ENCODE peak calls at places on chromosomes 6 and 20, in nine cellular contexts. One of them, this sample, is unnamed. For H3K4me1, the result is how much of the 10 kb centered on the place peaks cover.

GRCh38 chr20:41697861-41698559 is 79.8 kb upstream of the CHD6 start:
- DNase-seq in body of pancreas: no peak
- DNase-seq in Peyer's patch: peak
- DNase-seq in transverse colon: no peak
- DNase-seq in stomach: no peak
- DNase-seq in A549: no peak
- DNase-seq in heart left ventricle: no peak
- DNase-seq in breast epithelium: no peak
- DNase-seq in prostate gland: no peak
- DNase-seq in this sample: no peak

GRCh38 chr20:8372819-8373218 is 240.8 kb downstream of the PLCB1 start:
- DNase-seq in stomach: no peak
- DNase-seq in prostate gland: no peak
- DNase-seq in heart left ventricle: no peak
- DNase-seq in Peyer's patch: no peak
- DNase-seq in transverse colon: no peak
- DNase-seq in breast epithelium: no peak
- DNase-seq in body of pancreas: no peak
- DNase-seq in A549: no peak
- DNase-seq in this sample: no peak

GRCh38 chr20:12824353-12824752 is 184.4 kb upstream of the SPTLC3 start:
- DNase-seq in stomach: no peak
- DNase-seq in heart left ventricle: no peak
- DNase-seq in prostate gland: no peak
- DNase-seq in body of pancreas: no peak
- DNase-seq in breast epithelium: no peak
- DNase-seq in Peyer's patch: no peak
- DNase-seq in A549: no peak
- DNase-seq in transverse colon: no peak
- DNase-seq in this sample: no peak

GRCh38 chr6:4970739-4971395 is 33.0 kb downstream of the RPP40 start:
- DNase-seq in Peyer's patch: no peak
- DNase-seq in stomach: no peak
- DNase-seq in breast epithelium: no peak
- DNase-seq in A549: no peak
- DNase-seq in body of pancreas: no peak
- DNase-seq in heart left ventricle: no peak
- DNase-seq in prostate gland: no peak
- DNase-seq in transverse colon: no peak
- DNase-seq in this sample: no peak

GRCh38 chr6:168815229-168815628 is 374.2 kb downstream of the SMOC2 start:
- DNase-seq in breast epithelium: no peak
- DNase-seq in stomach: no peak
- DNase-seq in Peyer's patch: no peak
- DNase-seq in heart left ventricle: no peak
- DNase-seq in body of pancreas: no peak
- DNase-seq in prostate gland: no peak
- DNase-seq in transverse colon: no peak
- DNase-seq in A549: no peak
- DNase-seq in this sample: no peak

GRCh38 chr6:149895702-149896310 is 2.1 kb downstream of the RAET1E start:
- DNase-seq in transverse colon: no peak
- DNase-seq in body of pancreas: peak
- DNase-seq in heart left ventricle: peak
- DNase-seq in prostate gland: peak
- DNase-seq in A549: peak
- DNase-seq in breast epithelium: no peak
- DNase-seq in Peyer's patch: no peak
- DNase-seq in stomach: no peak
- DNase-seq in this sample: peak

GRCh38 chr6:1390805-1391511 is 1.6 kb downstream of the FOXF2 start:
- DNase-seq in Peyer's patch: no peak
- DNase-seq in body of pancreas: no peak
- DNase-seq in prostate gland: no peak
- DNase-seq in transverse colon: no peak
- DNase-seq in heart left ventricle: no peak
- DNase-seq in stomach: no peak
- DNase-seq in breast epithelium: no peak
- DNase-seq in A549: no peak
- DNase-seq in this sample: no peak

GRCh38 chr20:3239867-3240775 is 1.1 kb upstream of the SLC4A11 start:
- DNase-seq in Peyer's patch: no peak
- DNase-seq in breast epithelium: no peak
- DNase-seq in body of pancreas: no peak
- DNase-seq in stomach: no peak
- DNase-seq in prostate gland: no peak
- DNase-seq in A549: no peak
- DNase-seq in transverse colon: no peak
- DNase-seq in heart left ventricle: no peak
- DNase-seq in this sample: no peak

GRCh38 chr20:50725722-50726000 is 5.7 kb upstream of the PARD6B start:
- DNase-seq in Peyer's patch: no peak
- DNase-seq in A549: no peak
- DNase-seq in body of pancreas: no peak
- DNase-seq in heart left ventricle: no peak
- DNase-seq in transverse colon: no peak
- DNase-seq in stomach: no peak
- DNase-seq in breast epithelium: no peak
- DNase-seq in prostate gland: no peak
- DNase-seq in this sample: no peak

GRCh38 chr20:36415475-36416002 is 109.4 kb downstream of the DLGAP4 start:
- DNase-seq in Peyer's patch: no peak
- DNase-seq in stomach: no peak
- DNase-seq in heart left ventricle: no peak
- DNase-seq in transverse colon: no peak
- DNase-seq in A549: no peak
- DNase-seq in body of pancreas: no peak
- DNase-seq in prostate gland: no peak
- DNase-seq in breast epithelium: no peak
- DNase-seq in this sample: no peak

GRCh38 chr6:69232506-69233194 is 564.2 kb downstream of the LMBRD1 start:
- DNase-seq in Peyer's patch: peak
- DNase-seq in A549: peak
- DNase-seq in body of pancreas: peak
- DNase-seq in transverse colon: peak
- DNase-seq in heart left ventricle: peak
- DNase-seq in prostate gland: peak
- DNase-seq in breast epithelium: peak
- DNase-seq in stomach: peak
- DNase-seq in this sample: peak

GRCh38 chr20:37384683-37385174 is 38.8 kb downstream of the SRC start:
- DNase-seq in A549: peak
- DNase-seq in heart left ventricle: peak
- DNase-seq in transverse colon: peak
- DNase-seq in breast epithelium: peak
- DNase-seq in body of pancreas: peak
- DNase-seq in stomach: peak
- DNase-seq in Peyer's patch: peak
- DNase-seq in prostate gland: no peak
- DNase-seq in this sample: peak

GRCh38 chr6:97215157-97215769 is 67.8 kb downstream of the MMS22L start:
- DNase-seq in A549: peak
- DNase-seq in heart left ventricle: no peak
- DNase-seq in Peyer's patch: peak
- DNase-seq in stomach: no peak
- DNase-seq in prostate gland: no peak
- DNase-seq in body of pancreas: peak
- DNase-seq in breast epithelium: no peak
- DNase-seq in transverse colon: peak
- DNase-seq in this sample: no peak

GRCh38 chr6:164827537-164827936 is 481.9 kb downstream of the C6orf118 start:
- DNase-seq in Peyer's patch: no peak
- DNase-seq in A549: no peak
- DNase-seq in body of pancreas: no peak
- DNase-seq in prostate gland: no peak
- DNase-seq in transverse colon: no peak
- DNase-seq in stomach: no peak
- DNase-seq in heart left ventricle: no peak
- DNase-seq in breast epithelium: no peak
- DNase-seq in this sample: no peak

DNA sequence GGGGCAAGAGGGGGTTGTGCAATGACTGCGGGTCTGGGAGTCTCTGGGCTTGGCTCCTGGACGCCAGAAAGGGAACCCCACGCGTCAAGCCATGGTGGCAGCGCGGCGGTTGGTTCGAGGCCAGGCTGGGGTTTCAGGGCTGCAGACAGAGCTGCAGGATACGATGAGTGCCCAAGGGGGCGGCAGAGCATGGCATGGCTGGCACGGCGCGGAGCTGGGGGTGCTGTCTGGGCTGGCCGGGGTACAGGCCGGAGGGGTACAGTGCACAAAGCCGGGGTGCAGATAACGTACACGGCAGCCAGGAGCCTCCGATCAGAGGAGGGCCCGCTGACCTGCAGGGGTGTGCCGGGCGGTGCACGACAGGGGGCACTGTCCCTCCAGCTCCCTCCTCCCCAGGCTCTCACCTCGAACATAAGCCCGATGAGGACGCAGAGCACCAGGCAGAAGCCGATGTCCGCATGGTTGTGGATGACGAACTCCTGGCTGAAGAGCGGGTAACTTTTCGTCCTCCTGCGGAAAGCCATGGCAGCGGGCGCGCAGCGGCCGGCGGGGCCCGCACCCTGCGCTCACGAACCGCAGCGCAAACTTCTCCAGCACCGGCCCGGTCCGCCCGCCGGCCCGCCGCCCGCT is 353 bp downstream of the TRAM2 start:
- DNase-seq in A549: peak
- DNase-seq in Peyer's patch: peak
- DNase-seq in breast epithelium: peak
- DNase-seq in stomach: peak
- DNase-seq in transverse colon: peak
- DNase-seq in prostate gland: no peak
- DNase-seq in heart left ventricle: peak
- DNase-seq in body of pancreas: peak
- DNase-seq in this sample: no peak
- TF ChIP-seq POLR2A in A549: peak
- TF ChIP-seq POLR2A in Peyer's patch: peak
- TF ChIP-seq POLR2A in breast epithelium: no peak
- TF ChIP-seq POLR2A in stomach: no peak
- TF ChIP-seq POLR2A in transverse colon: peak
- TF ChIP-seq POLR2A in prostate gland: no peak
- TF ChIP-seq POLR2A in heart left ventricle: no peak
- TF ChIP-seq POLR2A in body of pancreas: no peak
- TF ChIP-seq POLR2A in this sample: no peak

DNA sequence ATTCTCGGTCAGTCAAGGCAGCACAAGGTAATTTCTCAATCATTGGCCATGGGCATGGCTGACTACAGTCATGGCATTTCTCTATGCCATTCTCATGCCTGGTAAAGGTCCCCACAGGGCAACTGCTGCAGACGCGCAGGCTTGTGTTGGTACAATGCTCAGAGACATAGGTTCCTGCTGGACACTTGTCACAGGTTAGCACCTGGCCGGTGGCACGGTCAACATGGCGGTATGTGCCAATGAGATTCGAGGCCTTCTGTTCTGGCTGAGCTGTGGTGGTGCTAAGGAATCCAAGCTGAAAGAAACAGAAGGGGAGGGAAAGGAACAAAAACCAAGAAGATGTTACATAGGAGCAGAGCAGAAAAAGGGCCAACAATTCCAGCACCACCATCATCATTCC is 23.4 kb downstream of the TNFRSF21 start:
- DNase-seq in body of pancreas: no peak
- DNase-seq in stomach: no peak
- DNase-seq in A549: no peak
- DNase-seq in Peyer's patch: no peak
- DNase-seq in transverse colon: no peak
- DNase-seq in heart left ventricle: no peak
- DNase-seq in breast epithelium: no peak
- DNase-seq in prostate gland: no peak
- DNase-seq in this sample: no peak
- H3K4me1 ChIP-seq in body of pancreas: under half
- H3K4me1 ChIP-seq in stomach: under half
- H3K4me1 ChIP-seq in A549: under half
- H3K4me1 ChIP-seq in Peyer's patch: under half
- H3K4me1 ChIP-seq in transverse colon: under half
- H3K4me1 ChIP-seq in heart left ventricle: under half
- H3K4me1 ChIP-seq in breast epithelium: under half
- H3K4me1 ChIP-seq in prostate gland: under half
- H3K4me1 ChIP-seq in this sample: under half

DNA sequence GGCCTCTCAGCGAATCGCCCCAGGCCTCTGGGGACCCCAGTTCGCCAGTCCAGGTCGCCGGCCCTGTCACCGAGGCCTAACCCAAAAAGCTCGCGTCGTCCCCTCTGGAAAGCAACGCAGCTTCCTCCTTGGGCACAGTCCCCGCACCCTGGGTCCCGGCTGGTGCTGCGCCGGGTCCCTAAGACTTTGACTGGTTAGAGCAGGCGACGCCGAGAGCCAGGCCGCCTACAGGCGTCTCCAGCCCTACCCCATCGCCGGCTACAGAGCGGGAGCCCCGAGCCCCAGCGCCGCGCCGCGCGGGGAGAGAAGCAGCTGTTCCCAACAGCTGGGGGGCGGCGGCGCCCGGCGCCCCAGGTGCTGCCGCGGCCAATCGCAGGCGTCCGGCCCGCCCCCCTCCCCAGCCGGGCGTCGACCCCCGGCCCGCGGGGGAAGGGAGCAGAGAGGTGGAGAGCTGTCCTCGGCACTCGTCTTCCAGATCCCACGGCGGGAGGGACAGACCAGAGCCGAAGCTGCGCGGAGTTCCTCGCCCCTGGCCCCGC is 540 bp upstream of the RBM24 start:
- DNase-seq in Peyer's patch: peak
- DNase-seq in prostate gland: no peak
- DNase-seq in body of pancreas: peak
- DNase-seq in stomach: peak
- DNase-seq in transverse colon: peak
- DNase-seq in A549: no peak
- DNase-seq in breast epithelium: no peak
- DNase-seq in heart left ventricle: peak
- DNase-seq in this sample: peak
- TF ChIP-seq POLR2A in Peyer's patch: no peak
- TF ChIP-seq POLR2A in prostate gland: no peak
- TF ChIP-seq POLR2A in body of pancreas: no peak
- TF ChIP-seq POLR2A in stomach: no peak
- TF ChIP-seq POLR2A in transverse colon: no peak
- TF ChIP-seq POLR2A in A549: peak
- TF ChIP-seq POLR2A in breast epithelium: no peak
- TF ChIP-seq POLR2A in heart left ventricle: no peak
- TF ChIP-seq POLR2A in this sample: no peak

DNA sequence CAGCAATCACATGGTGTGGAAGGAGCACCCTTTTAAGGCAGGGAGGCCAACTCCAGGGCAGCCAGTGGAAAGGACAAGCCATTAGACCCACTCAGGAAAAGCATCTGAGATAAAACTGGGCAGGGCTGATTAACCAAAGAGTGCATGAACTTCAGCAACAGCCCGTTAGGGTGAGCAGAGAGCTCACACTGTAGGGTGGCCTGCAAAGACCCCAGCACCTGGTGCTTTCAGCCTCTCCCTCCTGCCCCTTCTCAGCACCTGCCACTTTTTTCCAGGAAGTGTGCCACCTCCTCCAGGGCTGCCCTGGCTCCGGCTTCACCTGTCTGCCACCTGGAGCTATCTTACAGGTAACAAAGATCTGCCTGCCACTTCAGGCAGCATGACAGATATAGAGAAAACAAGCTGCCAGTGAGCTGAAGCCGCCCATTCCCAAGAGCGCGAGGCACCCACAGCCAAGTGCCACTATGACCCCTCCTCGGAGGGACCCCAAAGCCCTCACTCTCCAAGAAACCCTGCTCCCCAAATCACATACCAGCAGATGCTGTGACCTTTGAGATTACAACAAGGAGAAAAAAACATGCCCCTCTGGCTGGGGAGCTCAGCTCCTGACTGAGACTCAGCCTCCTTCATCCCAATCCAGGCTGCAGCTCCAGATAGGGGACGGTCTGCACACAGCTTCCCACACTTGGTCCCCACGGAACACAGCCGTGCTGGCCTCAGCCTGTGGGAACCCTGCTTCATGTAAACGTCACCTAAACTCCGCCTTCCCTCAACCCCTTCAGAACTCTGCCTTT is 71.2 kb downstream of the ABHD12 start:
- DNase-seq in breast epithelium: no peak
- DNase-seq in A549: no peak
- DNase-seq in transverse colon: no peak
- DNase-seq in prostate gland: no peak
- DNase-seq in body of pancreas: no peak
- DNase-seq in heart left ventricle: no peak
- DNase-seq in Peyer's patch: peak
- DNase-seq in stomach: peak
- DNase-seq in this sample: no peak
- H3K4me1 ChIP-seq in breast epithelium: under half
- H3K4me1 ChIP-seq in A549: under half
- H3K4me1 ChIP-seq in transverse colon: under half
- H3K4me1 ChIP-seq in prostate gland: under half
- H3K4me1 ChIP-seq in body of pancreas: under half
- H3K4me1 ChIP-seq in heart left ventricle: under half
- H3K4me1 ChIP-seq in Peyer's patch: under half
- H3K4me1 ChIP-seq in stomach: under half
- H3K4me1 ChIP-seq in this sample: under half